ENCODE peak calls at places on chromosome 12, in nine cellular contexts. Q is NCI-H345, N is AG04449, X is neural crest cell, S is astrocyte of the hippocampus, C is AG10803, F is epithelial cell of esophagus, J is amniotic epithelial cell, I is endothelial cell. L is an unnamed sample.

GRCh38 chr12:47590771-47591368 is 115.0 kb downstream of the RPAP3 start:
- DNase-seq in Q (no peak), N (no peak), X (no peak), S (peak; percentile 17), C (peak; percentile 36), F (no peak), J (no peak), I (no peak), L (no peak)

GRCh38 chr12:57965766-57966165 is 24.4 kb downstream of the ATP23 start:
- DNase-seq in Q (no peak), N (no peak), X (no peak), S (no peak), C (no peak), F (no peak), J (no peak), I (no peak), L (no peak)

GRCh38 chr12:124747426-124748161 is 116.1 kb downstream of the SCARB1 start:
- DNase-seq in Q (no peak), N (no peak), X (no peak), S (peak; percentile 83), C (peak; percentile 95), F (peak; percentile 95), J (peak; percentile 99), I (no peak), L (peak; percentile 38)

GRCh38 chr12:4441355-4442330 is 4.0 kb downstream of the FGF6 start:
- DNase-seq in Q (peak; percentile 83), N (no peak), X (no peak), S (no peak), C (no peak), F (no peak), J (no peak), I (no peak), L (no peak)

GRCh38 chr12:120639771-120640721 is at the start of gene CABP1:
- DNase-seq in Q (peak; percentile 69), N (no peak), X (peak; percentile 54), S (peak; percentile 29), C (no peak), F (no peak), J (no peak), I (peak; percentile 33), L (peak; percentile 85)

GRCh38 chr12:40093512-40093911 is 12.4 kb downstream of the SLC2A13 start:
- DNase-seq in Q (no peak), N (no peak), X (no peak), S (no peak), C (no peak), F (no peak), J (no peak), I (no peak), L (no peak)

GRCh38 chr12:26648584-26648983 is 184.4 kb downstream of the ITPR2 start:
- DNase-seq in Q (no peak), N (peak; percentile 85), X (no peak), S (peak; percentile 90), C (peak; percentile 92), F (peak; percentile 76), J (peak; percentile 91), I (no peak), L (peak; percentile 28)

GRCh38 chr12:131044760-131045381 is 91.2 kb downstream of the ADGRD1 start:
- DNase-seq in Q (no peak), N (no peak), X (no peak), S (no peak), C (no peak), F (no peak), J (no peak), I (no peak), L (no peak)

GRCh38 chr12:97308576-97309198 is 153.9 kb upstream of the RMST start:
- DNase-seq in Q (peak; percentile 43), N (peak; percentile 7), X (peak; percentile 23), S (peak; percentile 70), C (peak; percentile 63), F (peak; percentile 74), J (peak; percentile 45), I (peak; percentile 28), L (peak; percentile 45)

GRCh38 chr12:22856120-22856699 is 231.2 kb downstream of the ETNK1 start:
- DNase-seq in Q (peak; percentile 24), N (peak; percentile 3), X (no peak), S (peak; percentile 56), C (peak; percentile 52), F (peak; percentile 57), J (peak; percentile 50), I (no peak), L (no peak)

GRCh38 chr12:107127482-107128185 is 34.3 kb upstream of the CRY1 start:
- DNase-seq in Q (no peak), N (no peak), X (no peak), S (no peak), C (no peak), F (no peak), J (no peak), I (no peak), L (no peak)

GRCh38 chr12:79294590-79294989 is 396.2 kb downstream of the PAWR start:
- DNase-seq in Q (no peak), N (no peak), X (no peak), S (no peak), C (no peak), F (no peak), J (no peak), I (no peak), L (no peak)

GRCh38 chr12:69239922-69240624 is 704 bp downstream of the CPSF6 start:
- DNase-seq in Q (peak; percentile 56), N (no peak), X (peak; percentile 52), S (peak; percentile 78), C (peak; percentile 34), F (peak; percentile 54), J (peak; percentile 15), I (peak; percentile 69), L (peak; percentile 59)

GRCh38 chr12:29816869-29817730 is 33.4 kb upstream of the TMTC1 start:
- DNase-seq in Q (no peak), N (no peak), X (no peak), S (no peak), C (no peak), F (no peak), J (no peak), I (no peak), L (no peak)

GRCh38 chr12:93895096-93895460 is 217.9 kb downstream of the CRADD start:
- DNase-seq in Q (no peak), N (no peak), X (no peak), S (no peak), C (peak; percentile 64), F (no peak), J (peak; percentile 39), I (no peak), L (no peak)

GRCh38 chr12:5123921-5124320 is 80.2 kb downstream of the KCNA5 start:
- DNase-seq in Q (no peak), N (no peak), X (no peak), S (peak; percentile 30), C (peak; percentile 46), F (no peak), J (no peak), I (no peak), L (no peak)

GRCh38 chr12:109256011-109256410 is 53.1 kb downstream of the FOXN4 start:
- DNase-seq in Q (no peak), N (no peak), X (no peak), S (no peak), C (no peak), F (no peak), J (no peak), I (no peak), L (no peak)

GRCh38 chr12:59322473-59322872 is 273.4 kb upstream of the SLC16A7 start:
- DNase-seq in Q (peak; percentile 23), N (no peak), X (no peak), S (peak; percentile 48), C (no peak), F (no peak), J (no peak), I (no peak), L (no peak)

GRCh38 chr12:48969847-48970701 is 1.5 kb downstream of the WNT10B start:
- DNase-seq in Q (no peak), N (no peak), X (no peak), S (peak; percentile 52), C (no peak), F (no peak), J (no peak), I (no peak), L (no peak)

GRCh38 chr12:111389635-111390034 is 16.1 kb upstream of the SH2B3 start:
- DNase-seq in Q (no peak), N (no peak), X (no peak), S (no peak), C (no peak), F (no peak), J (no peak), I (no peak), L (no peak)

GRCh38 chr12:65509953-65510352 is 231.5 kb downstream of the MSRB3 start:
- DNase-seq in Q (no peak), N (no peak), X (no peak), S (peak; percentile 17), C (no peak), F (no peak), J (no peak), I (no peak), L (no peak)

GRCh38 chr12:43208627-43209026 is 343.4 kb downstream of the ADAMTS20 start:
- DNase-seq in Q (no peak), N (no peak), X (no peak), S (peak; percentile 10), C (no peak), F (no peak), J (no peak), I (no peak), L (no peak)

GRCh38 chr12:119594399-119594730 is 791 bp downstream of the TMEM233 start:
- DNase-seq in Q (no peak), N (no peak), X (no peak), S (peak; percentile 8), C (no peak), F (no peak), J (no peak), I (peak; percentile 36), L (no peak)

GRCh38 chr12:122125452-122126341 is 47.1 kb downstream of the MLXIP start:
- DNase-seq in Q (no peak), N (no peak), X (no peak), S (no peak), C (no peak), F (no peak), J (peak; percentile 39), I (no peak), L (no peak)

GRCh38 chr12:126608607-126609175 is 1543.5 kb downstream of the AACS start:
- DNase-seq in Q (peak; percentile 1), N (no peak), X (no peak), S (no peak), C (peak; percentile 1), F (no peak), J (no peak), I (no peak), L (no peak)

GRCh38 chr12:99960312-99960711 is 24.4 kb downstream of the ANKS1B start:
- DNase-seq in Q (no peak), N (no peak), X (no peak), S (peak; percentile 30), C (no peak), F (no peak), J (no peak), I (peak; percentile 8), L (no peak)

GRCh38 chr12:110546339-110546738 is 36.8 kb downstream of the PPTC7 start:
- DNase-seq in Q (no peak), N (peak; percentile 75), X (no peak), S (peak; percentile 76), C (peak; percentile 94), F (peak; percentile 80), J (peak; percentile 94), I (no peak), L (no peak)

GRCh38 chr12:67161322-67161918 is 107.7 kb upstream of the CAND1 start:
- DNase-seq in Q (peak; percentile 6), N (no peak), X (peak; percentile 40), S (peak; percentile 47), C (peak; percentile 44), F (peak; percentile 52), J (peak; percentile 46), I (peak; percentile 40), L (peak; percentile 40)

GRCh38 chr12:30980886-30981662 is 54.5 kb downstream of the TSPAN11 start:
- DNase-seq in Q (peak; percentile 89), N (no peak), X (no peak), S (no peak), C (no peak), F (no peak), J (no peak), I (no peak), L (no peak)

GRCh38 chr12:109697877-109698468 is 15.7 kb upstream of the FAM222A start:
- DNase-seq in Q (no peak), N (no peak), X (no peak), S (no peak), C (no peak), F (no peak), J (no peak), I (no peak), L (no peak)